ENCODE peak calls at places on chromosomes 7 and 10, in nine cellular contexts. N, I, V, S, F, Z, R, P and K are unnamed samples.
A peak's percentile ranks its signal among the peaks of the same experiment; 100 is the strongest.

GRCh38 chr7:101216860-101217387 is 457 bp downstream of the PLOD3 start:
- DNase-seq in F (no peak), S (peak; percentile 34), Z (no peak), R (no peak), V (no peak), I (no peak), P (peak; percentile 16), N (peak; percentile 17), K (no peak)

GRCh38 chr10:79026341-79026761 is 42.4 kb upstream of the ZMIZ1 start:
- DNase-seq in V (no peak), I (no peak), Z (no peak), S (no peak), F (no peak), N (no peak), P (no peak), R (no peak), K (no peak)

GRCh38 chr10:14093735-14094484 is 236.8 kb downstream of the FRMD4A start:
- DNase-seq in S (peak; percentile 70), N (peak; percentile 72), I (no peak), F (no peak), Z (peak; percentile 65), V (no peak), P (no peak), R (no peak), K (peak; percentile 42)

GRCh38 chr7:11235491-11235890 is 261.8 kb downstream of the PHF14 start:
- DNase-seq in R (no peak), Z (no peak), N (no peak), P (no peak), F (no peak), I (no peak), S (no peak), V (no peak), K (no peak)

GRCh38 chr10:22544325-22545068 is 169.9 kb downstream of the PIP4K2A start:
- DNase-seq in Z (no peak), N (no peak), R (no peak), P (no peak), S (no peak), I (no peak), V (no peak), F (no peak), K (no peak)

GRCh38 chr10:79492839-79493238 is 19.5 kb upstream of the EIF5AL1 start:
- DNase-seq in P (no peak), I (no peak), R (no peak), V (no peak), S (no peak), N (no peak), Z (no peak), F (no peak), K (no peak)

GRCh38 chr10:78928330-78928729 is 140.4 kb upstream of the ZMIZ1 start:
- DNase-seq in S (no peak), V (no peak), F (no peak), P (no peak), Z (no peak), R (no peak), N (no peak), I (no peak), K (no peak)

GRCh38 chr10:106027240-106027639 is 1137.3 kb downstream of the SORCS1 start:
- DNase-seq in S (no peak), R (no peak), N (no peak), V (no peak), P (no peak), Z (no peak), F (no peak), I (no peak), K (no peak)

GRCh38 chr7:140674899-140675701 is 2.4 kb downstream of the ADCK2 start:
- DNase-seq in Z (peak; percentile 41), N (peak; percentile 58), P (no peak), S (peak; percentile 77), R (no peak), F (peak; percentile 41), I (peak; percentile 24), V (peak; percentile 44), K (peak; percentile 22)

GRCh38 chr7:27168265-27168947 is 3.1 kb upstream of the HOXA9 start:
- DNase-seq in R (no peak), N (no peak), P (no peak), F (no peak), I (no peak), Z (no peak), V (peak; percentile 76), S (no peak), K (no peak)

GRCh38 chr7:104106106-104106505 is 101.7 kb downstream of the ORC5 start:
- DNase-seq in N (peak; percentile 46), S (peak; percentile 15), P (peak; percentile 3), Z (peak; percentile 27), R (no peak), I (peak; percentile 16), F (no peak), V (no peak), K (peak; percentile 35)

GRCh38 chr7:92682324-92682723 is 92.1 kb upstream of the FAM133B start:
- DNase-seq in V (no peak), P (no peak), Z (no peak), F (no peak), N (no peak), R (no peak), I (no peak), S (peak; percentile 50), K (no peak)

GRCh38 chr10:5466451-5466996 is 32.8 kb downstream of the CALML5 start:
- DNase-seq in I (no peak), R (peak; percentile 79), S (peak; percentile 90), Z (peak; percentile 82), P (peak; percentile 90), N (peak; percentile 84), F (no peak), V (peak; percentile 90), K (peak; percentile 97)

GRCh38 chr10:32446701-32447406 is 914 bp downstream of the CCDC7 start:
- DNase-seq in P (no peak), S (peak; percentile 54), N (peak; percentile 45), V (peak; percentile 28), Z (peak; percentile 45), F (no peak), I (peak; percentile 13), R (no peak), K (peak; percentile 25)

GRCh38 chr7:48781783-48782182 is 142.6 kb upstream of the CDC14C start:
- DNase-seq in P (peak; percentile 70), N (no peak), S (no peak), R (no peak), V (no peak), I (no peak), Z (peak; percentile 68), F (no peak), K (peak; percentile 42)

GRCh38 chr10:123149568-123150228 is 1.8 kb downstream of the HMX2 start:
- DNase-seq in N (no peak), I (no peak), S (peak; percentile 44), F (no peak), Z (no peak), V (peak; percentile 19), R (no peak), P (peak; percentile 60), K (peak; percentile 64)

GRCh38 chr7:99040104-99040958 is 103.6 kb downstream of the SMURF1 start:
- DNase-seq in N (peak; percentile 89), S (peak; percentile 87), I (peak; percentile 77), F (peak; percentile 91), P (peak; percentile 65), Z (peak; percentile 82), R (peak; percentile 70), V (peak; percentile 92), K (peak; percentile 84)

GRCh38 chr10:22792161-22792560 is 77.8 kb upstream of the PIP4K2A start:
- DNase-seq in Z (no peak), P (peak; percentile 53), I (no peak), F (no peak), V (no peak), N (no peak), S (no peak), R (no peak), K (peak; percentile 65)

GRCh38 chr10:128952856-128953255 is 514.2 kb upstream of the MGMT start:
- DNase-seq in V (no peak), F (no peak), Z (no peak), P (no peak), N (no peak), I (no peak), S (no peak), R (no peak), K (no peak)
- TF ChIP-seq CTCF in V (no peak), F (no peak), Z (no peak), P (no peak), N (no peak), I (no peak), S (no peak), R (no peak), K (no peak)

DNA sequence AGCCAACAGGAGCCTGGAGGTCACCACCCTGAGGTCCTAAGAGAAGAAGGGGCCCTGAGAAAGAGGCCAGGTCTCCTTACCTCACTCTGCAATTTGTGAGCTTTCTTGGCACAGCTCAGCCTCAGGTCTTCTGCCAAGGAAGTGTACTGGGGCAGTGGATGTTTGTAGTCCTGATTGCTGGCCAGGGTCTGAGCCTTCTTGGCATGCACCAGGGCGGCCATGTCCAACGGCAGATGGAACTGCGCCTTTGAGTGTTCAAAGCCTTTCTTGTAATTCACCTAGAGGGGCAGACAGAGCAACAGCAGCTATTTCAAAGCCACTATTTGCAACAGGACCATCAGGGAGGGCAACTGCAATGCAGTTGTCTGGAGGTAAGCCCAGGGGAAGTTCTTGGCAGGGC is 51.7 kb downstream of the NRAP start:
- DNase-seq in N (no peak), F (peak; percentile 35), P (no peak), R (peak; percentile 26), V (no peak), I (no peak), Z (no peak), S (no peak), K (no peak)
- H3K4me3 ChIP-seq in N (no peak overlapping the region), F (no peak overlapping the region), P (no peak overlapping the region), R (no peak overlapping the region), V (no peak overlapping the region), I (no peak overlapping the region), Z (no peak overlapping the region), S (no peak overlapping the region), K (no peak overlapping the region)

GRCh38 chr10:50575477-50576244 is 48.1 kb downstream of the SGMS1 start:
- DNase-seq in I (no peak), S (no peak), Z (no peak), P (no peak), V (no peak), F (no peak), N (no peak), R (no peak), K (no peak)

GRCh38 chr10:50574932-50575331 is 48.8 kb downstream of the SGMS1 start:
- DNase-seq in R (no peak), P (no peak), I (no peak), S (no peak), N (no peak), Z (no peak), F (no peak), V (no peak), K (no peak)

GRCh38 chr10:50572017-50572491 is 51.7 kb downstream of the SGMS1 start:
- DNase-seq in P (no peak), Z (no peak), R (no peak), S (no peak), N (no peak), F (no peak), V (no peak), I (no peak), K (no peak)

GRCh38 chr10:50576245-50576815 is 47.4 kb downstream of the SGMS1 start:
- DNase-seq in F (peak; percentile 17), N (no peak), P (no peak), R (no peak), V (no peak), I (no peak), S (peak; percentile 40), Z (no peak), K (no peak)

GRCh38 chr10:50574305-50574704 is 49.5 kb downstream of the SGMS1 start:
- DNase-seq in V (no peak), F (no peak), R (no peak), Z (no peak), N (no peak), I (no peak), P (no peak), S (no peak), K (no peak)
- TF ChIP-seq CTCF in V (no peak), F (no peak), R (no peak), Z (peak; percentile 22), N (peak; percentile 17), I (no peak), P (peak; percentile 32), S (peak; percentile 30), K (peak; percentile 17)

GRCh38 chr7:102843850-102844249 is 69.0 kb upstream of the LRRC17 start:
- DNase-seq in R (no peak), V (no peak), N (no peak), F (no peak), Z (no peak), S (no peak), I (no peak), P (no peak), K (no peak)
- H3K4me3 ChIP-seq in R (no peak overlapping the region), V (no peak overlapping the region), N (no peak overlapping the region), F (no peak overlapping the region), Z (no peak overlapping the region), S (no peak overlapping the region), I (no peak overlapping the region), P (no peak overlapping the region), K (no peak overlapping the region)